ENCODE peak calls at places on chromosomes 1 and 21, in five cellular contexts. E, I, Z, W and O are unnamed samples.

GRCh38 chr1:19559641-19560040 is 74.3 kb upstream of the CAPZB start:
- DNase-seq in W (no peak), Z (peak; percentile 82), I (peak; percentile 64), E (peak; percentile 13), O (no peak)

GRCh38 chr1:21906173-21907078 is 30.7 kb downstream of the HSPG2 start:
- DNase-seq in I (peak; percentile 90), E (no peak), W (no peak), Z (peak; percentile 34), O (peak; percentile 95)

GRCh38 chr1:29687601-29688244 is 451.4 kb downstream of the PTPRU start:
- DNase-seq in Z (peak; percentile 27), W (no peak), I (peak; percentile 27), E (no peak), O (no peak)

GRCh38 chr1:244092293-244093264 is 41.5 kb downstream of the ZBTB18 start:
- DNase-seq in I (peak; percentile 43), E (no peak), Z (peak; percentile 67), W (no peak), O (no peak)

GRCh38 chr1:78520216-78520615 is 29.4 kb downstream of the PTGFR start:
- DNase-seq in I (peak; percentile 52), W (no peak), E (no peak), Z (no peak), O (no peak)

GRCh38 chr1:213082778-213083445 is 31.9 kb downstream of the RPS6KC1 start:
- DNase-seq in I (no peak), Z (no peak), W (no peak), E (peak; percentile 35), O (no peak)

GRCh38 chr1:28482702-28483101 is 23.1 kb upstream of the RCC1 start:
- DNase-seq in Z (no peak), E (no peak), W (no peak), I (no peak), O (no peak)

GRCh38 chr1:58773406-58773840 is 10.4 kb downstream of the JUN start:
- DNase-seq in I (peak; percentile 85), W (no peak), Z (peak; percentile 84), E (no peak), O (peak; percentile 93)

GRCh38 chr1:248828845-248829244 is 3.1 kb upstream of the SH3BP5L start:
- DNase-seq in W (no peak), E (peak; percentile 50), Z (peak; percentile 93), I (peak; percentile 93), O (no peak)

GRCh38 chr1:60621524-60621923 is 460.8 kb upstream of the NFIA start:
- DNase-seq in I (peak; percentile 77), Z (no peak), E (no peak), W (no peak), O (no peak)

GRCh38 chr21:43600642-43601397 is 58.5 kb downstream of the HSF2BP start:
- DNase-seq in Z (peak; percentile 95), E (peak; percentile 80), I (peak; percentile 93), W (no peak), O (no peak)

GRCh38 chr1:17437260-17438175 is 2.0 kb downstream of the RCC2 start:
- DNase-seq in Z (peak; percentile 36), I (peak; percentile 55), W (no peak), E (peak; percentile 66), O (no peak)

GRCh38 chr1:167617100-167617949 is 12.7 kb upstream of the RCSD1 start:
- DNase-seq in W (no peak), E (peak; percentile 57), Z (peak; percentile 7), I (peak; percentile 86), O (no peak)

GRCh38 chr1:211478801-211479619 is 13.0 kb downstream of the RD3 start:
- DNase-seq in E (no peak), Z (no peak), W (no peak), I (no peak), O (no peak)

GRCh38 chr1:199619202-199619601 is 408.3 kb upstream of the NR5A2 start:
- DNase-seq in E (no peak), W (no peak), I (peak; percentile 13), Z (no peak), O (no peak)

GRCh38 chr21:41701749-41702148 is 65.1 kb downstream of the RIPK4 start:
- DNase-seq in W (no peak), I (no peak), E (no peak), Z (peak; percentile 8), O (no peak)

GRCh38 chr1:18005238-18005637 is 102.4 kb upstream of the IGSF21 start:
- DNase-seq in I (no peak), W (no peak), E (no peak), Z (no peak), O (no peak)

GRCh38 chr21:42685036-42685435 is 31.6 kb downstream of the PDE9A start:
- DNase-seq in Z (no peak), W (no peak), I (no peak), E (no peak), O (no peak)

GRCh38 chr21:19218163-19218562 is 814.6 kb upstream of the TMPRSS15 start:
- DNase-seq in Z (no peak), E (no peak), I (no peak), W (no peak), O (no peak)

GRCh38 chr21:40947713-40948112 is 100.8 kb upstream of the DSCAM start:
- DNase-seq in Z (no peak), W (peak; percentile 46), E (no peak), I (no peak), O (no peak)

GRCh38 chr21:41166947-41167346 is 1.0 kb upstream of the BACE2 start:
- DNase-seq in W (no peak), I (peak; percentile 18), Z (no peak), E (no peak), O (peak; percentile 73)

GRCh38 chr1:11842154-11843041 is 5.2 kb downstream of the NPPA start:
- DNase-seq in E (no peak), W (no peak), Z (peak; percentile 34), I (peak; percentile 91), O (no peak)

GRCh38 chr1:202291961-202292712 is 49.6 kb downstream of the UBE2T start:
- DNase-seq in E (peak; percentile 98), I (peak; percentile 91), W (no peak), Z (peak; percentile 88), O (peak; percentile 87)

GRCh38 chr1:234430691-234431090 is 48.3 kb downstream of the TARBP1 start:
- DNase-seq in E (no peak), Z (no peak), I (no peak), W (no peak), O (no peak)

GRCh38 chr21:14306143-14306907 is 76.6 kb downstream of the HSPA13 start:
- DNase-seq in E (peak; percentile 10), Z (peak; percentile 3), I (peak; percentile 24), W (no peak), O (no peak)

GRCh38 chr1:85599076-85599491 is 18.5 kb downstream of the CCN1 start:
- DNase-seq in W (no peak), E (no peak), Z (peak; percentile 29), I (no peak), O (no peak)

GRCh38 chr1:83999316-83999819 is 436 bp upstream of the TTLL7 start:
- DNase-seq in E (peak; percentile 62), W (peak; percentile 88), Z (peak; percentile 69), I (peak; percentile 81), O (peak; percentile 22)

GRCh38 chr1:218401896-218402770 is 57.0 kb downstream of the TGFB2 start:
- DNase-seq in I (no peak), W (peak; percentile 28), Z (peak; percentile 64), E (no peak), O (no peak)

GRCh38 chr1:227749916-227750710 is 14.9 kb downstream of the SNAP47 start:
- DNase-seq in W (no peak), E (no peak), Z (no peak), I (no peak), O (no peak)

GRCh38 chr1:34398205-34398915 is 221.7 kb downstream of the C1orf94 start:
- DNase-seq in E (no peak), I (no peak), W (no peak), Z (no peak), O (no peak)

GRCh38 chr1:116359871-116360270 is 13.2 kb upstream of the ATP1A1 start:
- DNase-seq in Z (no peak), W (no peak), E (no peak), I (no peak), O (no peak)
- TF ChIP-seq CTCF in Z (no peak), W (no peak), E (no peak), I (no peak), O (no peak)

GRCh38 chr1:181103404-181103803 is 14.9 kb downstream of the IER5 start:
- DNase-seq in Z (no peak), I (no peak), E (no peak), W (no peak), O (no peak)
- H3K27ac ChIP-seq in Z (no peak overlapping the region), I (no peak overlapping the region), E (no peak overlapping the region), W (no peak overlapping the region), O (no peak overlapping the region)

DNA sequence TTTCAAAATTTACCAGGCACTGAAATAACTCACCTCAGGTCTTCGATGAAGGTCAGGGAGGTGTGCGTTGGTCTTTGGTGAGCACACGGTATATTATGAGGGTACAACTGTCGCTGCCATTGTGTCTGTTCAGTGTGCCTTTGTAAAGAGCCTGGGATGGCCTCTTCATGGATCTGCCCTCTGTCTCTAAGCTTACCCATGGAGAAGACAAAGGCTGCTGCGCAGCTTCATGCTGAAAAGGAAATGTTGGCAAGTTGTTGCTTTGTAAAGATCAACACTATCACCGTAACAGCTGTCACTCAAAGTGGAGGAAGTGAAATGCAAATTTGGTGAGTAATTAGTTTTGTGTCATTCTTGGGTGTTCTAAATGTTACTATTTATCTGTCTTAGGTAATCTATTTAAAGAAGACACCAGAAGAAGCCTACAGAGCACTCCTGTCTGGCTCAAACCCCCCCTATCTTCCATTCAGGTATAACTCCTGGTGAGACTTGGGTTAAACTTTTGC is 71.6 kb downstream of the CDC14A start:
- DNase-seq in W (no peak), I (no peak), E (no peak), Z (no peak), O (no peak)
- TF ChIP-seq CTCF in W (peak; percentile 43), I (no peak), E (no peak), Z (no peak), O (no peak)

GRCh38 chr1:186483561-186483960 is 22.6 kb upstream of the PDC start:
- DNase-seq in E (no peak), W (no peak), Z (no peak), I (no peak), O (no peak)
- H3K27ac ChIP-seq in E (no peak overlapping the region), W (no peak overlapping the region), Z (no peak overlapping the region), I (no peak overlapping the region), O (no peak overlapping the region)

GRCh38 chr1:183403386-183403957 is 14.7 kb downstream of the NMNAT2 start:
- DNase-seq in I (no peak), E (no peak), Z (no peak), W (no peak), O (no peak)

GRCh38 chr1:183407474-183407873 is 10.7 kb downstream of the NMNAT2 start:
- DNase-seq in W (no peak), I (no peak), Z (no peak), E (no peak), O (no peak)

GRCh38 chr1:183411091-183411490 is 7.1 kb downstream of the NMNAT2 start:
- DNase-seq in I (no peak), Z (no peak), W (no peak), E (no peak), O (no peak)

GRCh38 chr1:183404456-183404855 is 13.7 kb downstream of the NMNAT2 start:
- DNase-seq in Z (no peak), W (no peak), E (no peak), I (no peak), O (no peak)

DNA sequence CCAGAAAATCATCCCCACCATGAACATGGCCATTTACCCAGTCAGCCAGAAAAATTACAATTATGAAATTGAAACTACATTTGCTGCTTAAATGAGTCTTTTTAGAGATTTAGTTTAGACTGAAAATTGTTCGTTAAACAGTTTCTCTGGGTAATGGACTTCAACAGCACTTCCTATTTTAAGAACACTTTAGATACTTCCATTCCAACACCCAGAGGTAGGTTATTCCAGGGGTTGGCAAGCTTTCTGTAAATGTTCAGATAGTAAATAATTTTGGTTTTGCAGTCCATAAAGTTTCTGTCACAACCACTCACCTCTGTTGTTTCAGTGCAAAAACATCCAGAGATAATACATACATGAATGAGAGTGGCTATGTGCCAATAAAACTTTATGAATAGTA is 10.2 kb downstream of the NMNAT2 start:
- DNase-seq in Z (no peak), W (no peak), E (no peak), I (no peak), O (no peak)
- TF ChIP-seq CTCF in Z (no peak), W (no peak), E (no peak), I (no peak), O (no peak)